ENCODE peak calls at places on chromosome 19, in six cellular contexts. F is uterus, B is IMR-90, A is left ventricle myocardium inferior, S is gastrocnemius medialis, I is aorta. O is an unnamed sample.

GRCh38 chr19:55930996-55931515 is 1.1 kb downstream of the NLRP13 start:
- DNase-seq in S (no peak), B (no peak), A (no peak), F (no peak), I (no peak), O (no peak)

GRCh38 chr19:29535984-29536508 is 10.3 kb downstream of the VSTM2B start:
- DNase-seq in I (no peak), A (no peak), B (no peak), F (no peak), S (no peak), O (peak; percentile 37)

GRCh38 chr19:42197375-42197817 is 20.1 kb downstream of the DEDD2 start:
- DNase-seq in B (no peak), S (no peak), F (no peak), I (peak; percentile 50), A (no peak), O (no peak)

GRCh38 chr19:41377977-41378707 is 1.8 kb downstream of the TMEM91 start:
- DNase-seq in I (no peak), F (peak; percentile 41), A (no peak), B (no peak), S (no peak), O (no peak)

GRCh38 chr19:54356444-54357056 is 8.2 kb downstream of the LAIR1 start:
- DNase-seq in B (no peak), I (no peak), S (no peak), F (no peak), A (no peak), O (peak; percentile 29)

GRCh38 chr19:18173054-18173571 is 500 bp upstream of the IFI30 start:
- DNase-seq in S (peak; percentile 52), F (peak; percentile 40), I (peak; percentile 93), B (no peak), A (peak; percentile 52), O (peak; percentile 78)

GRCh38 chr19:50679177-50680125 is 30.2 kb downstream of the C19orf81 start:
- DNase-seq in B (peak; percentile 66), F (peak; percentile 59), I (peak; percentile 88), A (peak; percentile 72), S (peak; percentile 30), O (peak; percentile 54)

GRCh38 chr19:7159105-7159933 is 89.8 kb downstream of the ZNF557 start:
- DNase-seq in A (peak; percentile 77), B (peak; percentile 95), S (peak; percentile 98), I (peak; percentile 87), F (peak; percentile 96), O (peak; percentile 81)

GRCh38 chr19:8501547-8501946 is 893 bp downstream of the PRAM1 start:
- DNase-seq in S (no peak), F (no peak), I (no peak), B (no peak), A (no peak), O (no peak)

GRCh38 chr19:43656436-43656835 is 13.5 kb downstream of the PLAUR start:
- DNase-seq in I (no peak), B (no peak), A (no peak), F (no peak), S (no peak), O (no peak)

GRCh38 chr19:43624933-43625332 is 5.5 kb upstream of the ZNF428 start:
- DNase-seq in A (peak; percentile 36), S (peak; percentile 18), F (no peak), I (peak; percentile 77), B (peak; percentile 8), O (no peak)

GRCh38 chr19:33194884-33195710 is 967 bp downstream of the LRP3 start:
- DNase-seq in B (peak; percentile 48), I (peak; percentile 67), F (no peak), A (no peak), S (no peak), O (no peak)

GRCh38 chr19:13987101-13987890 is 18.8 kb downstream of the RFX1 start:
- DNase-seq in F (no peak), S (peak; percentile 98), A (peak; percentile 69), B (no peak), I (peak; percentile 73), O (no peak)

GRCh38 chr19:58559275-58560006 is 1.0 kb upstream of the UBE2M start:
- DNase-seq in A (peak; percentile 90), S (peak; percentile 92), I (peak; percentile 96), F (peak; percentile 90), B (peak; percentile 89), O (peak; percentile 93)

GRCh38 chr19:34832581-34833112 is 59.6 kb upstream of the ZNF599 start:
- DNase-seq in A (no peak), I (no peak), F (no peak), B (no peak), S (no peak), O (no peak)

GRCh38 chr19:6064016-6064702 is 46.1 kb downstream of the RFX2 start:
- DNase-seq in B (no peak), S (no peak), F (peak; percentile 16), I (no peak), A (no peak), O (peak; percentile 61)

GRCh38 chr19:6452223-6452614 is 7.4 kb downstream of the SLC25A23 start:
- DNase-seq in A (no peak), B (no peak), S (no peak), F (no peak), I (no peak), O (no peak)

GRCh38 chr19:30848626-30849322 is 476.6 kb downstream of the ZNF536 start:
- DNase-seq in S (no peak), A (no peak), I (no peak), B (no peak), F (no peak), O (no peak)

GRCh38 chr19:46648070-46648960 is 12.3 kb upstream of the GNG8 start:
- DNase-seq in S (no peak), B (no peak), I (no peak), F (no peak), A (no peak), O (no peak)
- H3K27me3 ChIP-seq in S (peaks cover 32% of the 10 kb centered on the region), B (no peaks in the 10 kb centered on the region), I (no peaks in the 10 kb centered on the region), F (no peaks in the 10 kb centered on the region), A (peaks cover 32% of the 10 kb centered on the region), O (no peaks in the 10 kb centered on the region)

DNA sequence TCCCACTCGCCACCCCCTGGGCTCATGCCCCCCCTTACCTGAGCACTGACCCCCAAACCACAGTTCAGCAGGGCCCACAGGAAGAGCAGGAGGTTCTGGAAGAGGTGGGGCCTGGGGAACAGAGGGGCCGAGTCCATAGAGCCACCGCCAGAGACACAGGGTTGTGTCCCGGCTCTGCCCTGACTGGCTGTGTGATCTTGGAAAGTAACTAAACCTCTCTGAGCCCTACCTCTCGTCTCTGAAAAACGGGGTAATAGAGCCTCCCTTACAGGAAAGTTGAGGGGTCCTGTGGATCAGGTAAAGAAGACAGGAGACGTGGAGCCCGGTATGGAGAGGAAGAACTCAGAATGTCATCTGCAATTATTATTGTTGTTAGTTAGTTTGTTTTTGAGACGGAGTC is 2.0 kb downstream of the ADAMTSL5 start:
- DNase-seq in F (no peak), B (no peak), A (no peak), I (no peak), S (no peak), O (no peak)
- H3K27ac ChIP-seq in F (peak overlapping the region; percentile 54), B (no peak overlapping the region), A (peak overlapping the region; percentile 27), I (no peak overlapping the region), S (peak overlapping the region; percentile 90), O (no peak overlapping the region)

DNA sequence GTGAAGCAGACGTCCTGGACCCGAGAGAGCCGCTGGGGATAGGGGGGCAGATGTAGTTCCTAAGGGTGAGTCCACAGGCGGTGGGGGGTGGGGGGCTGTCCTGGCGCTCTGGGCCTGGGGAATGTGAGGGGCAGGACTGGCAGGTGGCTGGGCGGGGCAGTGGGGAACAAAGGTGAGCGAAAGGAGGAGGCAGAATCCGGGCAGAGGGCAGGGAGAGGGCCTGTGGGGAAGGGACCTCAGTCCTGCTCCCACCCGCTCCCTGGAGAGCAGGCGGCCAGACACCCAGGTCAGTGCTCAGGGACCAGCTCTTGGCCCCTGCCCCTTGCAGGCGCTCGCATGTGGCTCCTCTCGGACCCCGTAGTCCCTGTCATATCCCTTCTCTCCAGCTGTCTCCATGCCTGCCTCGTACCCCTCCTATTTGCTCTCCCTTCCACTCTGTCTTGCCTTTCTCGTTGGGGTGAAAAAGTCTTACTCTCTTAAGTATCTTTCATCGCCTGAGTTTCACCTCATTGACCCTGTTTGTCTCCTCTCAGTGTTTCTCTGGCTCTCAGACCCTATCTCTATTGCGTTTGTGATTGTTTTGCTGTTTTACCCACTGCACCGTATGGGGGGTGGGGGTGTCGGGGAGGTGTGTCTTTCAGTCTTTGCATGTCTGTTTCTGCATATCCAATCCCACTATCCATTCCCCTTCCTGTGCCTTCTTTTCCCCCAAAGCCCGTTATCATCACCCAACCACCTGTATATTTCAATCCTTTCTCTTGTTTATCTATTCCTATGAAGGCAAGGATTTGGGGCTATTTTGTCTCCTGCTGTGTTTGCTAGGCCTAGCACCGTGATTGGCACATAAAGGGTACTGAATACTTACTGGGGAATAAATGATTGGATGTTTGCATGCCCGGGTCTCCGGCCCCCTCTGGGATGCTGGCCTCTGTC is 5.8 kb downstream of the SPHK2 start:
- DNase-seq in B (no peak), S (no peak), A (no peak), I (no peak), F (no peak), O (peak; percentile 69)
- H3K4me3 ChIP-seq in B (peak overlapping the region; percentile 49), S (peak overlapping the region; percentile 55), A (peak overlapping the region; percentile 67), I (peak overlapping the region; percentile 54), F (peak overlapping the region; percentile 48), O (peak overlapping the region; percentile 64)

DNA sequence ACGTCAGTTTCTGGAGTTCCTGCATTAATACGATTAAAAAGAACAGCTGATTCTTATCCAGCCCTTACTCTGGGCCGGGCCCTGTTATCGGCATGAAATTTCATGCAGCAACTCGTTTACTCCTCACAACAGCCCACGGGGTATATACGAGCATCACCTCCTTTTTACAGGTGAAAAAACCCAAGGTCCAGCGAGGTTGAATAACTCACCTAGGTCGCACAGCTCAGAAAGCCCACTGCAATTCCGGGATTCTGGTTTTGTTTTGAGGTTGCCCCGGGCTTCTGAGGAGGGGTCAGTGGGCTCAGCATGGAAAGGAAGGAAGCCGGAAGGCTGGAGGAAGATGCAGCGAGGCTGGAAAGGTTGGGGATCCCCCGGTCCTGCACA is 577 bp upstream of the ACP7 start:
- DNase-seq in B (no peak), F (no peak), S (no peak), A (no peak), I (no peak), O (no peak)
- H3K27me3 ChIP-seq in B (peaks cover 51% of the 10 kb centered on the region), F (no peaks in the 10 kb centered on the region), S (peaks cover 47% of the 10 kb centered on the region), A (peaks cover 99% of the 10 kb centered on the region), I (no peaks in the 10 kb centered on the region), O (no peaks in the 10 kb centered on the region)

DNA sequence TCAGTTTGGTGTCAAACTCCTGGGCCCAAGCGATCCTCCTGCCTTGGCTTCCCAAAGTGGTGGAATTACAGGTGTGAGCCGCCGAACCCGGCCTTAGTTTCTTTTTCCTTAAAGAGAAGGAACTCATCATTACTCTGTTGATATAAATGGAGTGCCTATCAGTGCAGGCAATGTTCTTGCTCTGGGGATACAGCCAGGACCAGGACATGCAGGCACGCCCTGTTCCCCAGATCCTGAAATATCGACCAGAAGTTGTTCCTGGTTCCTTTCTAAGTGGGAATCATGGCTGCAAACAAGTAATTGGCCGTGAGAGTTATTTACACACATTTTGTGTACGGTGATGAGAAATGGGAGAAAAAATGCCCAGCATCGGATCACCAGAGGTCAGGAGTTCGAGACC is 8.4 kb downstream of the DNM2 start:
- DNase-seq in B (no peak), I (no peak), S (no peak), F (no peak), A (no peak), O (no peak)
- H3K27ac ChIP-seq in B (no peak overlapping the region), I (no peak overlapping the region), S (no peak overlapping the region), F (no peak overlapping the region), A (peak overlapping the region; percentile 91), O (no peak overlapping the region)

O was measured in tibial artery.